ENCODE peak calls at places on chromosomes 3 and 15, in seven cellular contexts. Z is ascending aorta; C is fibroblast of lung; J is RWPE1; N is SK-N-SH; I is hepatocyte; L is CD4-positive, alpha-beta T cell. E is an unnamed sample.

GRCh38 chr3:133833880-133834620 is 28.4 kb downstream of the SRPRB start:
- DNase-seq in Z (peak), C (no peak), J (no peak), N (no peak), I (no peak), L (no peak), E (no peak)

GRCh38 chr3:126746395-126747177 is 42.5 kb downstream of the CHCHD6 start:
- DNase-seq in Z (no peak), C (peak), J (peak), N (peak), I (peak), L (no peak), E (no peak)

GRCh38 chr15:79057050-79057449 is 33.5 kb downstream of the RASGRF1 start:
- DNase-seq in Z (no peak), C (no peak), J (no peak), N (no peak), I (no peak), L (no peak), E (no peak)

GRCh38 chr3:121722346-121722745 is 27.2 kb downstream of the GOLGB1 start:
- DNase-seq in Z (no peak), C (peak), J (no peak), N (no peak), I (no peak), L (no peak), E (no peak)

GRCh38 chr3:184186902-184187207 is 856 bp downstream of the ABCF3 start:
- DNase-seq in Z (no peak), C (no peak), J (no peak), N (no peak), I (no peak), L (no peak), E (no peak)

GRCh38 chr3:188594137-188594536 is 440.2 kb downstream of the LPP start:
- DNase-seq in Z (peak), C (peak), J (peak), N (no peak), I (no peak), L (no peak), E (no peak)

GRCh38 chr15:65414841-65415621 is 7.7 kb downstream of the IGDCC4 start:
- DNase-seq in Z (no peak), C (peak), J (no peak), N (no peak), I (peak), L (no peak), E (no peak)

GRCh38 chr3:187101184-187102072 is 37.9 kb downstream of the RPL39L start:
- DNase-seq in Z (peak), C (peak), J (peak), N (peak), I (peak), L (peak), E (peak)

GRCh38 chr3:108103040-108103751 is 12.4 kb upstream of the CD47 start:
- DNase-seq in Z (no peak), C (no peak), J (no peak), N (no peak), I (no peak), L (no peak), E (no peak)

GRCh38 chr3:108106031-108106430 is 15.2 kb upstream of the CD47 start:
- DNase-seq in Z (no peak), C (peak), J (no peak), N (no peak), I (no peak), L (no peak), E (no peak)

GRCh38 chr3:108102420-108103039 is 11.7 kb upstream of the CD47 start:
- DNase-seq in Z (no peak), C (no peak), J (no peak), N (no peak), I (no peak), L (no peak), E (no peak)

GRCh38 chr3:108106449-108106848 is 15.6 kb upstream of the CD47 start:
- DNase-seq in Z (no peak), C (no peak), J (no peak), N (no peak), I (no peak), L (no peak), E (no peak)

GRCh38 chr3:108103971-108104797 is 13.4 kb upstream of the CD47 start:
- DNase-seq in Z (no peak), C (peak), J (no peak), N (no peak), I (no peak), L (no peak), E (no peak)
- TF ChIP-seq CTCF in Z (no peak), C (peak), J (no peak), N (no peak), I (no peak), L (no peak), E (no peak)

GRCh38 chr3:159766563-159767185 is 222.0 kb upstream of the IL12A start:
- DNase-seq in Z (peak), C (peak), J (no peak), N (peak), I (no peak), L (no peak), E (no peak)
- TF ChIP-seq CTCF in Z (peak), C (peak), J (peak), N (peak), I (peak), L (no peak), E (no peak)

GRCh38 chr15:100133981-100134711 is 207.6 kb downstream of the ADAMTS17 start:
- DNase-seq in Z (no peak), C (no peak), J (no peak), N (no peak), I (no peak), L (no peak), E (no peak)

GRCh38 chr15:100129677-100130076 is 212.1 kb downstream of the ADAMTS17 start:
- DNase-seq in Z (no peak), C (no peak), J (no peak), N (no peak), I (no peak), L (no peak), E (no peak)

GRCh38 chr15:100131321-100132224 is 210.2 kb downstream of the ADAMTS17 start:
- DNase-seq in Z (no peak), C (peak), J (no peak), N (no peak), I (peak), L (no peak), E (no peak)

GRCh38 chr15:100133001-100133400 is 208.8 kb downstream of the ADAMTS17 start:
- DNase-seq in Z (no peak), C (no peak), J (no peak), N (no peak), I (no peak), L (no peak), E (no peak)

DNA sequence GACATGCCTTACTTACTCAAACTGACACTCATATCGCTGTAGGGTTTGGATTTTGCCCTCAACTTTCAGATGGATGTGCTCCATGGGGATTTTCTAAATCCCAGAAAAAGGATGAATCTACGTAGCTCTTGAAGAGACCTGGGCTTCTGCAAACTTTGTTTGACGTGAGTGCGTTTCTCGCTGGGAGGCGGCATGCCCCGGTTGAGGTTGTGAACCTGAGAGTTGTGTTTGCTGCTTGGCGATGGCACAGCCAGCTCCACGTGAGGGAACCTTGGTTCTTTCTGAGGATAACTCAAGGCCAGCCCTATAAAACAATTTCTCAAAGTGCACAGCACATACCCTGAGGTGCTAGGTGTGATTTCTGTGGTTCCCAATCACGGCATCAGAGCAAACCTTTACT is 209.5 kb downstream of the ADAMTS17 start:
- DNase-seq in Z (no peak), C (no peak), J (no peak), N (no peak), I (no peak), L (no peak), E (no peak)
- TF ChIP-seq CTCF in Z (no peak), C (no peak), J (no peak), N (no peak), I (no peak), L (no peak), E (no peak)

GRCh38 chr3:46612324-46612723 is at the start of gene FAM240A:
- DNase-seq in Z (no peak), C (peak), J (no peak), N (no peak), I (no peak), L (no peak), E (no peak)

GRCh38 chr3:46607603-46608028 is 4.7 kb upstream of the FAM240A start:
- DNase-seq in Z (no peak), C (no peak), J (no peak), N (no peak), I (no peak), L (no peak), E (no peak)

GRCh38 chr3:46609074-46609735 is 3.1 kb upstream of the FAM240A start:
- DNase-seq in Z (no peak), C (no peak), J (no peak), N (no peak), I (no peak), L (no peak), E (no peak)

GRCh38 chr3:46613313-46614005 is 1.1 kb downstream of the FAM240A start:
- DNase-seq in Z (no peak), C (no peak), J (no peak), N (no peak), I (no peak), L (no peak), E (no peak)

GRCh38 chr3:46609944-46610722 is 2.2 kb upstream of the FAM240A start:
- DNase-seq in Z (no peak), C (no peak), J (no peak), N (peak), I (no peak), L (no peak), E (no peak)
- TF ChIP-seq CTCF in Z (no peak), C (no peak), J (no peak), N (no peak), I (no peak), L (no peak), E (no peak)

E was measured in omental fat pad.